ENCODE peak calls at places on chromosomes 11 and 22, in five cellular contexts. P, T, H, U and O are unnamed samples.
A peak's percentile ranks its signal among the peaks of the same experiment; 100 is the strongest.

GRCh38 chr11:17597770-17598169 is 50.7 kb downstream of the OTOG start:
- DNase-seq in P (no peak), T (no peak), H (no peak), U (no peak), O (no peak)

GRCh38 chr11:73213196-73214143 is 4.6 kb upstream of the P2RY2 start:
- DNase-seq in P (no peak), T (no peak), H (no peak), U (no peak), O (no peak)

GRCh38 chr11:95592455-95592854 is 197.1 kb downstream of the FAM76B start:
- DNase-seq in P (no peak), T (no peak), H (no peak), U (no peak), O (no peak)

GRCh38 chr22:36220457-36220921 is 18.8 kb downstream of the APOL2 start:
- DNase-seq in P (peak; percentile 30), T (no peak), H (no peak), U (no peak), O (no peak)

GRCh38 chr11:35982061-35982460 is 38.2 kb downstream of the LDLRAD3 start:
- DNase-seq in P (no peak), T (no peak), H (no peak), U (no peak), O (no peak)

GRCh38 chr22:22681221-22681739 is 36.9 kb downstream of the GGTLC2 start:
- DNase-seq in P (no peak), T (no peak), H (no peak), U (no peak), O (no peak)

GRCh38 chr22:28983190-28983589 is 78.4 kb downstream of the C22orf31 start:
- DNase-seq in P (no peak), T (no peak), H (no peak), U (no peak), O (no peak)

GRCh38 chr11:67045314-67045713 is 11.3 kb upstream of the RHOD start:
- DNase-seq in P (peak; percentile 77), T (no peak), H (no peak), U (peak; percentile 76), O (peak; percentile 57)

GRCh38 chr22:28779833-28780232 is 7.3 kb downstream of the CCDC117 start:
- DNase-seq in P (no peak), T (no peak), H (no peak), U (no peak), O (no peak)

GRCh38 chr11:106974831-106975230 is 43.4 kb downstream of the GUCY1A2 start:
- DNase-seq in P (no peak), T (no peak), H (no peak), U (no peak), O (no peak)

DNA sequence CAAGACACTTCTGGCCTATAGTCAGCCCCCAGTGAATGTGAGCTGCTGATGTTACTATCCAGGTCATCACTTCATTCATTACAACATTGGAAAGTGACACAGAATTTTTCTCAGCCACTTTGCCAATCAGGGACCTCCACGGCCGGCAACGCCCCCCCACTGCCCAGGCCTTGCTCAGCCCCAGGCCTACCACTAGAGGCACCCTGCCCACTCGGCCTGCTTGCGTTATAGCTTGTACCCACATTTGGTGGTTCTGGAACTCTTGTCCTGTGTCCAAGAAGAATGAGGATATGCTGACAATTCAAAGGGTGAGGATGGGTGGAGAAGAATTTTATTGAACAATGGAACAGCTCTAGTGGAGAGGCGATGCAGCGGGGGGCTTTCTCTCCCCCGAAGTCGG is 96.2 kb downstream of the TSPAN18 start:
- DNase-seq in P (peak; percentile 28), T (no peak), H (no peak), U (no peak), O (no peak)
- TF ChIP-seq CTCF in P (no peak), T (peak; percentile 58), H (no peak), U (peak; percentile 31), O (peak; percentile 24)

GRCh38 chr11:75561426-75562047 is 516 bp upstream of the SERPINH1 start:
- DNase-seq in P (no peak), T (no peak), H (no peak), U (no peak), O (no peak)
- H3K4me3 ChIP-seq in P (peak overlapping the region; percentile 90), T (peak overlapping the region; percentile 77), H (peak overlapping the region; percentile 91), U (peak overlapping the region; percentile 80), O (peak overlapping the region; percentile 91)

DNA sequence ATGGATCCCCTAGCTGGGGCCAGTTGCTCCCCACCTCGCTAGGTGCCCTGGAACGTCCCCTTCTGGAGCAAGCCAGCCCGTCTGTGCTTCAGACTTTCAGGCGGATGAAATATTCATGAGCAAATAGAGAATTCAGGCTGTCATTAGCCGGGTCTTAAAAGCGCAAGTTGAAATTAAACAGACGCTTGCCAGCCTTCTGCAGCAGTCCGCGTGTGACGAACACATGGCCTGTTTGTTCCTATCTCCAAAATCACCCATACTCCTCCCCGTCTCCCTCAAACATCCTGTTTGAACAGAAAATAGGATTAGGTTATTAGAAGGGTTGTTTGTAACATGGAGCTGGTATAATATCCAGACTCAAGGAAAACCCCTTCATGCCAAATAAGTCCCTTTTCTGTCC is 38.7 kb downstream of the MYO18B start:
- DNase-seq in P (no peak), T (no peak), H (no peak), U (no peak), O (no peak)
- TF ChIP-seq CTCF in P (no peak), T (no peak), H (no peak), U (no peak), O (no peak)

DNA sequence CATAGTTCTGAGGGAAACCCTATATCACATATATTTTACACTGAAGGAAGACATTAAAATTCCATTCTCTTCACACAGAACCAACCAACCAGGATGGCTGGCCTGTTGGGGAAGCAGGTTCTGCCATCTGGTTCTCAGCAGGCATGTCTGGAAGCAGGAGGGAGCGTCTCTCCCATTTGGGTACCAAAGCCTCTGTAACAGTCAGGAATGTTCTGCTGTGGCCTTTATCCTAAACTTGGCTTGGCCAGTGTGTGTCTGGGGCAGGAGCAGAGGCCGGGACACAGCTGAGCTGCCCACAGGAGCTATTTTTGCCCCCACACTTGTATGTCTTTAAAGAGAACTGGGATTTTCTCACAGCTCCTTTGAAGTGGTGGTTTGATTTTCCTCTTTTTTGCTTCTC is 29.3 kb downstream of the SGSM3 start:
- DNase-seq in P (no peak), T (no peak), H (no peak), U (no peak), O (no peak)
- H3K4me3 ChIP-seq in P (no peak overlapping the region), T (no peak overlapping the region), H (no peak overlapping the region), U (no peak overlapping the region), O (no peak overlapping the region)

GRCh38 chr22:26310616-26311015 is 118.4 kb upstream of the ASPHD2 start:
- DNase-seq in P (no peak), T (no peak), H (no peak), U (no peak), O (no peak)
- TF ChIP-seq CTCF in P (no peak), T (no peak), H (no peak), U (no peak), O (no peak)

GRCh38 chr11:56353991-56354390 is at the start of gene OR8J1:
- DNase-seq in P (no peak), T (no peak), H (no peak), U (no peak), O (no peak)
- H3K4me3 ChIP-seq in P (no peak within 1 kb of the TSS), T (no peak within 1 kb of the TSS), H (no peak within 1 kb of the TSS), U (no peak within 1 kb of the TSS), O (no peak within 1 kb of the TSS)

DNA sequence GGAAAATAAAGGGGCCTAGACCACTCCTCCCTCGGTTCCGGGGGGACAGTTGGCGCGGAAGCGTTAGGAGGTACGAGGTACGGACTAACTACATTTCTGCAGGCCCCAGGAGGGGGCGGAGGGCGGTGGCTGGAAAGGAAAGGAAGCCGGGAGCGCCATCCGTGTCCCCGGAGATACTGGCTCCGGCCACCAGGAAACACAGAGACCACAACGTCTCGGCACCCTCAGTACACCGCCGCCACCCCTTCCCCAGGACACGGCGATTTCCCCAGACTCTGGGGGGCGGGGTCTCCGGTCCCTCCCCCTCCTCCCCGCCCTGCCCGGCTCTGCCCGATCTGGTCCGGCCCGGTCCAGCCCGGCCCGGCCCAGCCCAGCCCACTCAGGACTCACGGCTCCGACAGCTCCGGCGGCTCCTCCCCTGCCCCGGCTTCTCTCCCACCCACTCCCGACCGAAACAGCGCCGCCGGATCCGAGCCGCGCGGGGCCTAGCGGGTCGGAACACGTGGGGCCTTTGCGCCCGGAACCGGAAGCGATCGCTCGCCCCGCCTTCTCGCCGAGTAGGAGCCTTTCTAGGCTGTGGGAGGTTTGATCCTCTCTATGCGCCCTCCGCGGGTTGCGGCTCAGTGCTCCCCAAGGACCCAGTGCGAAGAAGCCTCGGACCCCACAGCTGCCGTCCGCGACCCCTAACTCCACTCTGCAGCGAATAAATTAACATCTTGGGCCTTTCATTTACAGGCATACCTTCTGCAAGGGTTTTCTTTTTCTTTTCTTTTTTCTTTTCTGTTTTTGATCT is at the start of gene ZNF202:
- DNase-seq in P (peak; percentile 89), T (peak; percentile 59), H (peak; percentile 87), U (peak; percentile 66), O (peak; percentile 28)
- TF ChIP-seq CTCF in P (no peak), T (no peak), H (peak; percentile 30), U (peak; percentile 5), O (peak; percentile 11)

DNA sequence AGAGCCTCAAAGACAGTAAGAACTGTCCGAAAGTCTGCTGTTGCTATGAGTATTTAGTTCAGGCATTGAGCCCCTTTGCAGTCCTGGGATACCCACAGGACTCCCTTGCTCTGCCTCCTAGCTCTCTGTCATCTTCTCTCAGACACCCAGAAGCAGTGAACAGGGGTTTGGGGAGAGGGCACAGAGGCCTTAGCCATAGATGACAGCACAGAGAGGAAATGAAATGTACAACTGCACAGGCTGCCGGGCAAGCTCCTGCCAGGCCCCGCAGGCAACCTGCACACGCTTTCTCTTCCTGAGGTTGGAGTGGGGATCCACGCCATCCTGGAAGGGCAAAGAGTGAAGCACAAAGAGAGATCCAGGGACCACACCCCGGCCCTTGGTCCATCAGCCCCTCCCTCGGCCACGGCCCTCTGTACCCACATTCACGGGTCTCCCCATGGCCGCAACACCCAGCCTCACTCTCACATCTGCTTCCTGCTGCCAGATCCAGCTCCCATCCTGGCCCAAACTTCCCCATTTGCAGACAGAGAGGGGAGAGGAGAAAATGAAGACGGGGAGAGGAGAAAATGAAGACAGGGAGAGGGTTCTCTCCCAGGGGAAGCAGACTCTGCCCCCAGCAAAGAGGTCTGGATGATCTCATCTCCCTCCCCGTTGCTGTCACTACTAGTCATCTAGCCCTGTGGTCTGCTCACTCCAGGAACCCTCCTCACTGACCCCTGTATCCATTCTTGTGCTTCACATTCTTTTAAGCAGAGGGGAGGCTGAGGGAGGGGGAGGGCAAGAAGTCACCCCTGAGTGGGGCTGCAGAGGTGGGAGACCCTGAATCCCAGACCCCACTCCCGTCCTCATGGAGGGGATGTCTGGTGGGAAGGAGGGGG is 40.7 kb downstream of the CD6 start:
- DNase-seq in P (no peak), T (no peak), H (no peak), U (peak; percentile 45), O (no peak)
- H3K4me3 ChIP-seq in P (no peak overlapping the region), T (no peak overlapping the region), H (no peak overlapping the region), U (no peak overlapping the region), O (no peak overlapping the region)

GRCh38 chr11:120031156-120031555 is 106.8 kb downstream of the TRIM29 start:
- DNase-seq in P (no peak), T (no peak), H (no peak), U (no peak), O (no peak)
- TF ChIP-seq CTCF in P (no peak), T (no peak), H (no peak), U (no peak), O (no peak)